ENCODE peak calls at places on chromosomes 13 and 19, in nine cellular contexts. W is HCT116, Y is testis, Z is AG10803, M is kidney, D is mucosa of descending colon, Q is heart left ventricle, S is epithelial cell of esophagus, P is BJ. H is an unnamed sample.

GRCh38 chr13:32125221-32125621 is 93.6 kb downstream of the FRY start:
- DNase-seq in Y (no peak), M (no peak), W (no peak), S (no peak), Q (no peak), D (no peak), P (peak; percentile 95), Z (peak; percentile 74), H (no peak)

GRCh38 chr19:42294471-42295137 is 7.3 kb upstream of the PRR19 start:
- DNase-seq in W (no peak), D (no peak), P (no peak), Z (no peak), M (peak; percentile 69), Y (no peak), S (no peak), Q (no peak), H (no peak)

GRCh38 chr13:40464349-40464748 is 202.1 kb downstream of the FOXO1 start:
- DNase-seq in Z (no peak), W (no peak), D (no peak), M (no peak), S (peak; percentile 30), P (no peak), Y (no peak), Q (no peak), H (no peak)

GRCh38 chr13:27869436-27870090 is 50.2 kb upstream of the PDX1 start:
- DNase-seq in W (no peak), S (no peak), Y (no peak), D (no peak), Z (no peak), M (no peak), Q (no peak), P (no peak), H (no peak)

GRCh38 chr13:65783383-65783782 is 1446.8 kb downstream of the PCDH9 start:
- DNase-seq in Q (no peak), W (no peak), Z (no peak), P (no peak), S (no peak), D (no peak), M (peak; percentile 60), Y (no peak), H (no peak)

GRCh38 chr19:18102916-18103542 is 5.5 kb downstream of the MAST3 start:
- DNase-seq in Y (no peak), M (no peak), W (no peak), Q (no peak), S (no peak), Z (no peak), D (no peak), P (no peak), H (no peak)

GRCh38 chr19:17418710-17419109 is 1.1 kb upstream of the MVB12A start:
- DNase-seq in D (no peak), Q (no peak), W (no peak), M (no peak), Z (no peak), Y (no peak), S (no peak), P (no peak), H (no peak)

GRCh38 chr19:1232652-1233360 is 5.0 kb downstream of the CBARP start:
- DNase-seq in M (no peak), Y (peak; percentile 77), S (peak; percentile 50), W (no peak), P (no peak), D (no peak), Q (no peak), Z (no peak), H (no peak)

GRCh38 chr19:43694553-43694952 is 21.3 kb upstream of the IRGC start:
- DNase-seq in S (no peak), W (no peak), D (peak; percentile 29), Z (no peak), P (no peak), M (no peak), Q (no peak), Y (no peak), H (no peak)

GRCh38 chr13:112448621-112449544 is 72.7 kb downstream of the SPACA7 start:
- DNase-seq in W (no peak), D (no peak), Z (no peak), Y (no peak), P (no peak), S (no peak), M (peak; percentile 31), Q (peak; percentile 36), H (no peak)

GRCh38 chr19:46704379-46705076 is 12.4 kb downstream of the PRKD2 start:
- DNase-seq in Y (peak; percentile 85), M (peak; percentile 88), Q (peak; percentile 91), S (peak; percentile 51), Z (peak; percentile 33), D (peak; percentile 91), P (no peak), W (no peak), H (peak; percentile 92)

DNA sequence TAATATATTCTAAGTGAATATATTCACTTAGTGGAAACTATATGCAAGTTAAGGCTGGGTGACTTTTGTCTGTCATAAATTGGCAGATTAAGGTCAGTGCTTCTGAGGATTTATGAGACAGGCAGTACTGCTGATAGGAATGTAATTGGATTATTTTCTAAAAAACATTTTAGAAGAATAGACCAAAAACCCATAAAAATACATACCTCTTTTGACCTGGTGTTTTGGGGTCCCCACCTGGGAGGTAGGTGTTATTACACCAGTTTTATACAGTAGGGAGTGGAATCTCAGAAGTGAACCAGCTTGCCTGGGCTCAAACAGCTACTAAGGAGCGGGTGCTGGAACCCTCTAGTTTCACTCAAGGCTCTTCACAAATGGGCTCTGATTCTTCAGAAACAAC is 25.3 kb downstream of the COG3 start:
- DNase-seq in Z (no peak), Q (no peak), P (no peak), M (no peak), Y (no peak), W (no peak), S (peak; percentile 30), D (no peak), H (no peak)
- TF ChIP-seq CTCF in Z (no peak), Q (no peak), P (no peak), M (peak; percentile 37), Y (no peak), W (peak; percentile 28), S (peak; percentile 42), D (no peak), H (peak; percentile 5)

DNA sequence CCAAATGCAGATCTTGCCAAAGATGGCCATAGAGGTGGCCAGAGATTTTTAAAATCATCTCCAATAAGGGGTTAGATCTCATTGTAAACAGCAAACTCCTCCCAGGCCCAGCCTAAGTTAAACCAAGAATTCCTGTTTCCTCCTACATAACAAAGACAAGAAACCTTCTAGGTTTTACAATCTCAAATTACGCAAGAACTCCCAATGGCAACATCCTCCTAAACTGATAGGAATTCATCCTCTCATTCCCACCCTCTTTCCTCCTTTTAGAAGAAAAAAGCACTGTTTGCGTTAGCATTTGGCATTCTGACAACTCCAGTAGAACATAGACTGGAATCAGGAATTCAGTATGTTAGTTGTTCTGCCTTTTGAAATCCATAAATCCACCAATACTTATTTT is 14.6 kb downstream of the PROSER1 start:
- DNase-seq in Z (peak; percentile 13), D (no peak), P (peak; percentile 6), M (no peak), W (no peak), Y (no peak), S (peak; percentile 60), Q (no peak), H (no peak)
- TF ChIP-seq CTCF in Z (no peak), D (no peak), P (no peak), M (no peak), W (no peak), Y (no peak), S (no peak), Q (no peak), H (no peak)

DNA sequence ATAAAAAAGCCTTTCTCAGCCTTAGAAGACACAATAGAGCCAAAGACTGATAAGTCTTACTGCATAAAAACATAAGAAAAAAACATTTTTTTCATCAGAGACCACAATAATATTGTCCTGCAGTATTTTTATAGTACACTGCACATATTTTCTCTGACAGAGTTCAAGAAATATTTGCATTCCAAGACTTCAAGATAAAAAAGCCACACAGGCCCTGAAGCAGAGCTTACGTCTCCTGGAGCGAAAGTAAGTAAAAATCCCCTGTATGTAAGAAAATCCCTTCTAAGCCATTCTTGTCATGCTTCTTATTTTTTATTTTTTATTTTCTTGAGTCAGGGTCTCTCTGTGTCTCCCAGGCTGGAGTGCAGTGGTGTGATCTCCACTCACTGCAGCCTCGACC is 755.9 kb downstream of the LIG4 start:
- DNase-seq in Z (peak; percentile 16), W (no peak), S (no peak), M (no peak), P (no peak), Q (no peak), Y (no peak), D (no peak), H (no peak)
- TF ChIP-seq CTCF in Z (no peak), W (no peak), S (no peak), M (no peak), P (no peak), Q (no peak), Y (no peak), D (no peak), H (no peak)

GRCh38 chr19:36140289-36141038 is 598 bp downstream of the CAPNS1 start:
- DNase-seq in Y (peak; percentile 36), P (no peak), S (peak; percentile 56), D (peak; percentile 53), M (peak; percentile 86), W (no peak), Q (no peak), Z (peak; percentile 41), H (peak; percentile 87)

GRCh38 chr19:36142046-36142445 is 2.2 kb downstream of the CAPNS1 start:
- DNase-seq in S (no peak), Y (no peak), Z (no peak), W (no peak), P (no peak), D (no peak), Q (no peak), M (no peak), H (no peak)

GRCh38 chr19:36141039-36141914 is 1.4 kb downstream of the CAPNS1 start:
- DNase-seq in P (no peak), W (peak; percentile 83), Y (peak; percentile 91), Z (peak; percentile 75), S (peak; percentile 93), M (peak; percentile 95), D (peak; percentile 95), Q (peak; percentile 93), H (peak; percentile 96)

GRCh38 chr19:36139120-36139472 is 770 bp upstream of the CAPNS1 start:
- DNase-seq in Z (no peak), W (no peak), P (no peak), Q (no peak), S (no peak), D (no peak), M (no peak), Y (no peak), H (no peak)

DNA sequence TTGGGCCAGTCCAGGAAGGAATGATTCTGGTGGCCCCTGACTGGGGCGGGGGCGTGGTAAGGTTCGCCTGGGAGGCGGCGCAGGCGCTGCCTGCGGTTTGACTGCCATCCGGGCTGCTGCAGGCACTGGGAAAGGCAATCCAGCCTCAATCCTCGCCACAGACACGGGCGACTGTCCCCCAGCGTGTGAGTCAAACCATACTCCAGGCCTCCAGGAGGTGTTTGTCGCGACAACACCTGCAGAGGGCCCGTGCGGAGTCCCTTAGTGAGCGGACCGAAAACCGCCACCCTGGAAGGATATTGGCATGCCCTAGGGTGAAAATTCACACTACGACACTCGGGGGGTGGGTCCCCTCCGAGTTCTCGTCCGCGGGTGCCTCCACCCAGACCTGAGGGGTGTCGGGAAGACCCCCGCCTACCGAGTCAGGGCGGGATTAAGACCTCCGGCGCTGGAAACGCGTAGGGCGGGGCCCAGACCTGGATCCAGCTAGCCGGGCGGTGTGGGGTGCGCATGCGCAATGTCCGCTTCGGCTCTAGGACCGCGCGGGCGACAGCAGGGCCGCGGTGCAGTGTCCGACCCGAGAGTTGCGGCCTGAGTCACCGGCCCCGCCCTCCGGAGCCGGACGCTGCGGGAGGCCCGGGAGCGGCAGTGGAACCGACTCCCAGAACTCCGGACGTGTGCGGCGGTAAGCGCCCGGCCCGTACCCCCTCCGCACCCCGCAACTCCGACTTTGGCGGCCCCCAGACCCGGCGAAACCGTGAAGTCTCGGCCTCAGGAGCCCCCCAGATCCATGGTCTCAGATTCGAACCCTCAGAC is at the start of gene CAPNS1:
- DNase-seq in Z (peak; percentile 93), D (peak; percentile 97), Y (peak; percentile 97), W (peak; percentile 95), M (peak; percentile 99), S (peak; percentile 96), Q (peak; percentile 99), P (peak; percentile 66), H (peak; percentile 98)
- TF ChIP-seq CTCF in Z (peak; percentile 8), D (no peak), Y (no peak), W (peak; percentile 12), M (peak; percentile 10), S (peak; percentile 2), Q (no peak), P (no peak), H (no peak)

H was measured in GM20000.